ENCODE peak calls at places on chromosomes 3 and 15, in six cellular contexts. H is colonic mucosa, C is lung, M is upper lobe of left lung, V is brain microvascular endothelial cell, Q is HCT116. E is an unnamed sample.

GRCh38 chr3:66989860-66990696 is 8.0 kb upstream of the KBTBD8 start:
- DNase-seq in M (no peak), H (no peak), Q (peak), V (no peak), C (no peak), E (no peak)

GRCh38 chr15:77120576-77120975 is 49.7 kb upstream of the TSPAN3 start:
- DNase-seq in H (no peak), Q (no peak), V (no peak), M (no peak), C (no peak), E (no peak)

GRCh38 chr3:159892171-159892791 is 96.4 kb upstream of the IL12A start:
- DNase-seq in Q (no peak), H (no peak), M (no peak), C (no peak), V (no peak), E (no peak)

GRCh38 chr3:8556470-8556869 is 54.8 kb downstream of the LMCD1 start:
- DNase-seq in M (no peak), V (no peak), Q (no peak), C (no peak), H (no peak), E (no peak)

GRCh38 chr3:8972614-8973013 is 9.3 kb upstream of the RAD18 start:
- DNase-seq in M (no peak), H (no peak), Q (no peak), V (peak), C (no peak), E (peak)

GRCh38 chr3:195616681-195617080 is 32.9 kb upstream of the APOD start:
- DNase-seq in H (peak), V (no peak), C (no peak), Q (no peak), M (peak), E (no peak)

GRCh38 chr3:129240436-129240835 is 9.0 kb upstream of the COPG1 start:
- DNase-seq in H (no peak), Q (no peak), V (no peak), C (no peak), M (no peak), E (peak)

GRCh38 chr15:84924074-84924700 is 39.7 kb downstream of the SLC28A1 start:
- DNase-seq in Q (no peak), V (no peak), H (no peak), M (no peak), C (no peak), E (peak)

GRCh38 chr3:4814302-4814903 is 164.8 kb upstream of the BHLHE40 start:
- DNase-seq in C (peak), H (no peak), M (no peak), V (peak), Q (no peak), E (no peak)

GRCh38 chr3:136262559-136262958 is 12.4 kb downstream of the PCCB start:
- DNase-seq in H (no peak), C (no peak), V (no peak), M (no peak), Q (no peak), E (no peak)

GRCh38 chr3:24853685-24854341 is 359.2 kb upstream of the THRB start:
- DNase-seq in Q (no peak), C (no peak), V (no peak), H (no peak), M (no peak), E (no peak)

GRCh38 chr3:124800511-124801374 is 70.5 kb downstream of the UMPS start:
- DNase-seq in C (no peak), H (no peak), Q (no peak), V (peak), M (no peak), E (no peak)

GRCh38 chr3:146200461-146201220 is 39.7 kb upstream of the PLOD2 start:
- DNase-seq in Q (no peak), M (no peak), C (no peak), H (no peak), V (no peak), E (peak)

GRCh38 chr15:74978503-74978902 is 16.9 kb upstream of the SCAMP5 start:
- DNase-seq in Q (no peak), C (no peak), V (peak), H (no peak), M (no peak), E (peak)

GRCh38 chr3:128518587-128519490 is 25.8 kb upstream of the GATA2 start:
- DNase-seq in V (no peak), H (no peak), M (peak), Q (no peak), C (no peak), E (no peak)

GRCh38 chr3:119542168-119542767 is 17.1 kb downstream of the CD80 start:
- DNase-seq in C (no peak), H (no peak), V (no peak), M (no peak), Q (no peak), E (no peak)

GRCh38 chr3:112642912-112643506 is 2.1 kb upstream of the CCDC80 start:
- DNase-seq in Q (peak), M (no peak), C (peak), V (peak), H (peak), E (peak)

GRCh38 chr3:158768881-158769518 is 32.9 kb upstream of the MFSD1 start:
- DNase-seq in C (no peak), Q (no peak), H (peak), V (peak), M (no peak), E (peak)

GRCh38 chr3:149122716-149123578 is 6.5 kb upstream of the HPS3 start:
- DNase-seq in H (no peak), C (no peak), V (no peak), M (no peak), Q (no peak), E (no peak)

GRCh38 chr3:195039180-195039843 is 231.6 kb downstream of the XXYLT1 start:
- DNase-seq in M (no peak), V (no peak), C (no peak), H (no peak), Q (no peak), E (no peak)

GRCh38 chr15:57720861-57721260 is 14.3 kb downstream of the POLR2M start:
- DNase-seq in M (no peak), H (no peak), V (no peak), Q (no peak), C (no peak), E (peak)

GRCh38 chr3:57221883-57222282 is 5.6 kb upstream of the APPL1 start:
- DNase-seq in C (no peak), M (no peak), Q (no peak), V (no peak), H (no peak), E (peak)

GRCh38 chr15:74489518-74490338 is 28.8 kb upstream of the UBL7 start:
- DNase-seq in H (peak), C (peak), M (no peak), Q (peak), V (peak), E (peak)

GRCh38 chr15:80090879-80091503 is 31.5 kb downstream of the ZFAND6 start:
- DNase-seq in V (no peak), C (no peak), H (no peak), M (no peak), Q (no peak), E (no peak)

GRCh38 chr15:98597666-98598065 is 50.7 kb upstream of the IGF1R start:
- DNase-seq in V (no peak), C (no peak), M (no peak), H (no peak), Q (no peak), E (no peak)

GRCh38 chr15:43511012-43511885 is 6.2 kb upstream of the MAP1A start:
- DNase-seq in V (no peak), Q (peak), C (no peak), H (peak), M (no peak), E (no peak)

GRCh38 chr3:146350852-146351251 is 99.9 kb upstream of the PLSCR4 start:
- DNase-seq in M (no peak), H (peak), Q (no peak), C (no peak), V (no peak), E (no peak)

GRCh38 chr15:40809051-40809450 is 1.8 kb upstream of the DNAJC17 start:
- DNase-seq in Q (no peak), M (no peak), V (no peak), C (no peak), H (no peak), E (no peak)

GRCh38 chr3:37458162-37458895 is 283.9 kb upstream of the LRRFIP2 start:
- DNase-seq in Q (no peak), H (no peak), V (no peak), M (no peak), C (no peak), E (no peak)

GRCh38 chr3:43345877-43346276 is 59.5 kb downstream of the SNRK start:
- DNase-seq in V (peak), C (no peak), H (no peak), Q (no peak), M (no peak), E (peak)

GRCh38 chr3:50251220-50251619 is 15.2 kb downstream of the GNAI2 start:
- DNase-seq in H (no peak), M (no peak), V (peak), C (no peak), Q (no peak), E (peak)

GRCh38 chr3:141828487-141829284 is 47.8 kb upstream of the ATP1B3 start:
- DNase-seq in Q (no peak), V (no peak), C (peak), M (no peak), H (peak), E (peak)

GRCh38 chr3:23637339-23637738 is 168.4 kb upstream of the UBE2E1 start:
- DNase-seq in H (no peak), Q (no peak), V (no peak), M (no peak), C (no peak), E (no peak)

GRCh38 chr3:41216993-41217392 is 17.7 kb downstream of the CTNNB1 start:
- DNase-seq in C (no peak), V (no peak), M (no peak), Q (no peak), H (no peak), E (no peak)

GRCh38 chr15:70083946-70084345 is 13.8 kb downstream of the TLE3 start:
- DNase-seq in M (no peak), V (no peak), H (no peak), C (no peak), Q (no peak), E (no peak)

GRCh38 chr3:183254816-183255730 is 2.0 kb downstream of the B3GNT5 start:
- DNase-seq in Q (no peak), C (no peak), M (no peak), V (no peak), H (peak), E (no peak)
- H3K4me3 ChIP-seq in Q (peak), C (peak), M (peak), V (peak), H (peak), E (peak)

GRCh38 chr15:65836665-65837064 is 32.6 kb upstream of the RAB11A start:
- DNase-seq in Q (peak), C (no peak), M (no peak), H (no peak), V (no peak), E (no peak)
- TF ChIP-seq CTCF in Q (peak), C (no peak), M (no peak), H (no peak), V (peak), E (no peak)

GRCh38 chr15:89999676-90000174 is 1.4 kb upstream of the ZNF710 start:
- DNase-seq in M (peak), V (no peak), C (peak), H (no peak), Q (no peak), E (peak)
- H3K4me3 ChIP-seq in M (peak), V (peak), C (peak), H (peak), Q (peak), E (peak)

DNA sequence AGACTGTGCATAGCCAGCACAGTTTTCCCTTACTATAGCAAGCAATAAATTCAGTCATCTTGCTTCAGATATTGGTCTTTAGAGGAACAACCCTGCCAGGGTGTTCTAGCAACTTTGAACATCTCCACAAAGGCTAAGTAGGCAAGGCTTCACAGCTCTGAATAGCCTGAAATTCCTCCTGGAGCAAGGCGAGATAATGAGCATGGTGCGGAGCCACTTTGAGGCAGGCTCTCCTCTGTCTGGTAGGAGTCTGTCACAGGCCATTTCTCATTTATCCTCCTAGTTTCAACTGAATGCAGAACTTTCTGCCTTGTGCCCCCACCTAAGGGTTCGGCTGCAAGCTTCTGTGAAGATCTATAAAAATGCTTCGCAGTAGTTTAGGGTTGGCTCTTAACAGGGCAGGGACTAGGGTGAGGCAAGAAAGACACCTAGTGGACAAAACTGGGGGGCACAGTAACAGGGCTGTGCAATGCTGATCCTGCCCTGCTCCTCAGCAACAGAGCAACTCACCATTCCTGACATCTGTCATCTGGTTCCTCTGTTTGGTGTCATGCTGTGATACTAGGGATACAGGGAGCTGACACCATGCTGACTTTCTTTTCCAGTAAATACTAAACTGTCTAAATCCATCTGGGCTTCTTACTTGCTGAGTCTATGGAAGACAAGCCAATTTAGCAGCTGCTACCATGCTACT is 16.6 kb upstream of the EHHADH start:
- DNase-seq in M (no peak), H (peak), V (peak), Q (no peak), C (no peak), E (peak)
- TF ChIP-seq CTCF in M (no peak), H (peak), V (peak), Q (peak), C (no peak), E (peak)

E was measured in AG10803.